ENCODE peak calls at places on chromosome 21, in ten cellular contexts. Q is HCT116, X is transverse colon, C is psoas muscle, N is pancreas, K is right lobe of liver, M is adrenal gland, R is heart right ventricle, Z is K562, V is PC-3. Y is an unnamed sample. For H3K4me1, the result is how much of the 10 kb centered on the place peaks cover.

GRCh38 chr21:46385846-46386725 is 62.1 kb downstream of the PCNT start:
- DNase-seq in Q (no peak), X (no peak), C (peak), N (no peak), K (no peak), M (peak), R (no peak), Z (no peak), V (no peak), Y (no peak)

GRCh38 chr21:32206631-32207030 is 72.2 kb downstream of the MIS18A start:
- DNase-seq in Q (no peak), X (no peak), C (no peak), N (no peak), K (no peak), M (no peak), R (no peak), Z (no peak), V (no peak), Y (no peak)

GRCh38 chr21:24369278-24369677 is 1238.0 kb downstream of the MRPL39 start:
- DNase-seq in Q (no peak), X (no peak), C (no peak), N (no peak), K (no peak), M (no peak), R (no peak), Z (no peak), V (no peak), Y (no peak)

GRCh38 chr21:39012314-39013230 is 170.7 kb downstream of the PSMG1 start:
- DNase-seq in Q (no peak), X (no peak), C (no peak), N (no peak), K (no peak), M (no peak), R (no peak), Z (no peak), V (no peak), Y (no peak)

GRCh38 chr21:40688106-40688850 is 158.7 kb downstream of the DSCAM start:
- DNase-seq in Q (no peak), X (no peak), C (no peak), N (no peak), K (no peak), M (no peak), R (no peak), Z (no peak), V (no peak), Y (no peak)

GRCh38 chr21:42120056-42120903 is 49.2 kb downstream of the UMODL1 start:
- DNase-seq in Q (no peak), X (peak), C (no peak), N (no peak), K (no peak), M (no peak), R (no peak), Z (no peak), V (peak), Y (peak)

GRCh38 chr21:31530364-31530763 is 129.1 kb upstream of the SOD1 start:
- DNase-seq in Q (no peak), X (no peak), C (no peak), N (no peak), K (no peak), M (no peak), R (no peak), Z (no peak), V (no peak), Y (no peak)

GRCh38 chr21:41207401-41208388 is 39.7 kb downstream of the BACE2 start:
- DNase-seq in Q (no peak), X (peak), C (peak), N (no peak), K (no peak), M (peak), R (peak), Z (no peak), V (no peak), Y (no peak)

GRCh38 chr21:8993943-8994639 is 1527.3 kb upstream of the TPTE start:
- DNase-seq in Q (no peak), X (no peak), C (no peak), N (no peak), K (no peak), M (no peak), R (no peak), Z (peak), V (peak), Y (no peak)

GRCh38 chr21:41482321-41482720 is 25.6 kb downstream of the TMPRSS2 start:
- DNase-seq in Q (no peak), X (no peak), C (no peak), N (no peak), K (no peak), M (no peak), R (no peak), Z (no peak), V (peak), Y (no peak)

GRCh38 chr21:46674430-46675007 is 39.0 kb downstream of the PRMT2 start:
- DNase-seq in Q (no peak), X (no peak), C (no peak), N (no peak), K (no peak), M (no peak), R (no peak), Z (no peak), V (no peak), Y (no peak)

GRCh38 chr21:35990609-35991008 is 69.7 kb downstream of the SETD4 start:
- DNase-seq in Q (no peak), X (no peak), C (no peak), N (no peak), K (no peak), M (no peak), R (no peak), Z (no peak), V (no peak), Y (no peak)

GRCh38 chr21:32770514-32771133 is 931 bp downstream of the PAXBP1 start:
- DNase-seq in Q (no peak), X (no peak), C (no peak), N (no peak), K (no peak), M (peak), R (no peak), Z (no peak), V (peak), Y (no peak)

GRCh38 chr21:15015622-15016471 is 49.0 kb downstream of the NRIP1 start:
- DNase-seq in Q (no peak), X (no peak), C (no peak), N (no peak), K (no peak), M (no peak), R (no peak), Z (no peak), V (peak), Y (peak)

GRCh38 chr21:31161157-31161556 is 122.9 kb upstream of the KRTAP19-8 start:
- DNase-seq in Q (no peak), X (no peak), C (no peak), N (no peak), K (no peak), M (no peak), R (no peak), Z (no peak), V (no peak), Y (no peak)

GRCh38 chr21:41927727-41928409 is 25.9 kb downstream of the C2CD2 start:
- DNase-seq in Q (no peak), X (no peak), C (no peak), N (no peak), K (no peak), M (no peak), R (no peak), Z (no peak), V (no peak), Y (no peak)

GRCh38 chr21:42684109-42684916 is 30.9 kb downstream of the PDE9A start:
- DNase-seq in Q (no peak), X (no peak), C (peak), N (no peak), K (no peak), M (no peak), R (no peak), Z (no peak), V (peak), Y (no peak)

GRCh38 chr21:33059319-33059894 is 10.5 kb upstream of the OLIG1 start:
- DNase-seq in Q (no peak), X (no peak), C (no peak), N (no peak), K (peak), M (no peak), R (no peak), Z (no peak), V (no peak), Y (no peak)

GRCh38 chr21:18249542-18250152 is 5.0 kb downstream of the CHODL start:
- DNase-seq in Q (no peak), X (no peak), C (no peak), N (no peak), K (no peak), M (no peak), R (no peak), Z (no peak), V (peak), Y (no peak)

GRCh38 chr21:39666681-39667315 is 54.1 kb downstream of the B3GALT5 start:
- DNase-seq in Q (no peak), X (no peak), C (no peak), N (no peak), K (no peak), M (no peak), R (no peak), Z (no peak), V (no peak), Y (no peak)

GRCh38 chr21:41488080-41488479 is 19.9 kb downstream of the TMPRSS2 start:
- DNase-seq in Q (no peak), X (no peak), C (no peak), N (no peak), K (no peak), M (peak), R (no peak), Z (no peak), V (peak), Y (no peak)

GRCh38 chr21:41943468-41944250 is 10.2 kb downstream of the C2CD2 start:
- DNase-seq in Q (no peak), X (no peak), C (no peak), N (no peak), K (no peak), M (no peak), R (no peak), Z (no peak), V (no peak), Y (no peak)

GRCh38 chr21:46189959-46190490 is 5.8 kb upstream of the SPATC1L start:
- DNase-seq in Q (no peak), X (no peak), C (no peak), N (no peak), K (no peak), M (no peak), R (no peak), Z (no peak), V (no peak), Y (no peak)

GRCh38 chr21:31557421-31557955 is 102.0 kb upstream of the SOD1 start:
- DNase-seq in Q (no peak), X (no peak), C (no peak), N (peak), K (no peak), M (no peak), R (no peak), Z (no peak), V (no peak), Y (no peak)

GRCh38 chr21:42542196-42542595 is 28.5 kb downstream of the SLC37A1 start:
- DNase-seq in Q (no peak), X (no peak), C (no peak), N (peak), K (no peak), M (no peak), R (no peak), Z (no peak), V (no peak), Y (no peak)

GRCh38 chr21:36122977-36123376 is 11.9 kb upstream of the CBR3 start:
- DNase-seq in Q (no peak), X (no peak), C (no peak), N (no peak), K (no peak), M (no peak), R (no peak), Z (no peak), V (no peak), Y (no peak)

GRCh38 chr21:43665879-43666278 is 6.5 kb downstream of the RRP1B start:
- DNase-seq in Q (no peak), X (no peak), C (no peak), N (no peak), K (no peak), M (no peak), R (no peak), Z (no peak), V (no peak), Y (no peak)

DNA sequence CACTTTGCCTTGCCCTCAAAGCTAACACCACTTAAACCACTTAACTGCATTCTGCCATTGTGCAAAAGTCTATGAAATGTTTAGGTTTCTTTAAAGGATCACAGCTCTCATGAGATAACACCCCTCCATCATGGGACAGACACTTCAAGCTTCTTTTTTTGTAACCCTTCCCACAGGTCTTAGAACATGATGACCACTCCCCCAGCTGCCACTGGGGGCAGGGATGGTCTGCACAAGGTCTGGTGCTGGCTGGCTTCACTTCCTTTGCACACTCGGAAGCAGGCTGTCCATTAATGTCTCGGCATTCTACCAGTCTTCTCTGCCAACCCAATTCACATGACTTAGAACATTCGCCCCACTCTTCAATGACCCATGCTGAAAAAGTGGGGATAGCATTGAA is 7.7 kb downstream of the ADAMTS1 start:
- DNase-seq in Q (no peak), X (no peak), C (no peak), N (no peak), K (no peak), M (no peak), R (no peak), Z (no peak), V (no peak), Y (no peak)
- H3K27ac ChIP-seq in Q (no peak), X (no peak), C (no peak), N (no peak), K (no peak), M (no peak), R (no peak), Z (no peak), V (no peak), Y (no peak)

DNA sequence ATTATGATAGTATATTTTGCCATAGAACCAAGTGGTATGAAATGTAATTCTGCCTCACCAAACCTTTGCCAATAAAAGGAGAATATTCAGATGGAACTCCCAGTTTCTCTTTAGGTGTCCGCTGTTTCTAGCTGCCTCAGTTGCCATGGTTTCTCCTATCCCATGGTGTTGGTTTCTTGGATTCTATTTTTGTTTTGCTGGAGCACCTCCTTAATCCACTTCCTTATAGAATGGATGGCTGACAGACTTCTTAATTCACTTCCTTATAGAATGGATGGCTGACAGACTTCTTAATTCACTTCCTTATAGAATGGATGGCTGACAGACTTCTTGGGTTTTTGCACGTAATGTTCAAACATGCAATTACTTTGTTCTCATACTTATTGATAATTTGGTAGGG is 43.7 kb downstream of the ADARB1 start:
- DNase-seq in Q (no peak), X (no peak), C (no peak), N (no peak), K (no peak), M (no peak), R (no peak), Z (no peak), V (no peak), Y (no peak)
- H3K4me1 ChIP-seq in Q (under half), X (under half), C (under half), N (under half), K (under half), M (under half), R (under half), Z (under half), V (under half), Y (under half)

GRCh38 chr21:44919111-44919912 is 1.4 kb downstream of the ITGB2 start:
- DNase-seq in Q (no peak), X (no peak), C (peak), N (no peak), K (no peak), M (no peak), R (no peak), Z (no peak), V (no peak), Y (no peak)

GRCh38 chr21:44918581-44919033 is 2.1 kb downstream of the ITGB2 start:
- DNase-seq in Q (no peak), X (no peak), C (peak), N (no peak), K (no peak), M (no peak), R (no peak), Z (no peak), V (no peak), Y (no peak)

GRCh38 chr21:44918107-44918470 is 2.6 kb downstream of the ITGB2 start:
- DNase-seq in Q (no peak), X (no peak), C (peak), N (no peak), K (peak), M (no peak), R (no peak), Z (no peak), V (no peak), Y (no peak)

GRCh38 chr21:44917446-44918106 is 3.1 kb downstream of the ITGB2 start:
- DNase-seq in Q (no peak), X (no peak), C (peak), N (no peak), K (no peak), M (no peak), R (no peak), Z (no peak), V (no peak), Y (no peak)

DNA sequence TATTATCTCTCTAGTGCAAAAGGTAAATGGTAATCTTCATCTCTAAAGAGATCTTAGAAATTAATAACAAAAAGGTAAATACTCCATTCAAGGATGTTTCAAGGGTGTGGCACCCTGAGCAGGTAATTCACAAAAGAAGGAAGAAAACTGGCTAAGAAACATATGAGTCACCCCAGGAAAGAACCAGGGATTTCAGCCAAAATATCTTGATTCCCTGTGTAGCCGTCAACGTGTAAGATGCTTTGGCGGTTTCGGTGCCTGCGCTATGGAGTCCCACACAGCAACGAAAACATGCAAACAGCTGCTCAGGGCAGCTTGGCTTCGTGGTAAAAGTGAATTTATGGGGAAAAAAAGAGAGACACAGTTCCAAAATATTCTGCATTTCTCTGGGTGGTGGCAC is 3.7 kb downstream of the ITGB2 start:
- DNase-seq in Q (no peak), X (no peak), C (no peak), N (no peak), K (no peak), M (no peak), R (no peak), Z (no peak), V (peak), Y (peak)
- H3K27ac ChIP-seq in Q (no peak), X (no peak), C (no peak), N (no peak), K (no peak), M (no peak), R (no peak), Z (no peak), V (peak), Y (peak)

DNA sequence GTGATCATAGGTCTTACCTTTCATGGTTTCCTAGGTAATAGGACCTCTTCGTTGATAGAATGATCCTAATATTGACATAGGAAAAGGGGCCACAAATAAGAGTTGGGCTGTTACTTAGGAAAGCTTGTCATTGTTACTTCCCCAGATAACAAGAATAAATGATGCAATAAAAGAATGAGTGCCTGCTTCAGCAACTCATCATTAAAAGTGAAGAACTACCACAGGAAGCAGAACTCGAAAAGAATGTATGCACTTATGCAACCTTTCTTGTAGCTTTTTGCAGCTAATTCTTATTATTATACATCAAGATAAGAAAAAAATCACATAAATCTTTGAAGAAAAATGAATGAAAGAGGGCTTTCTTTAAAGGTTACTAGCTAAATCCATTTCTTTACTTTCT is 548.5 kb downstream of the LTN1 start:
- DNase-seq in Q (no peak), X (no peak), C (no peak), N (no peak), K (no peak), M (no peak), R (no peak), Z (no peak), V (no peak), Y (no peak)
- H3K4me1 ChIP-seq in Q (under half), X (under half), C (under half), N (under half), K (under half), M (under half), R (under half), Z (under half), V (under half), Y (under half)

GRCh38 chr21:37408464-37409193 is 42.1 kb downstream of the DYRK1A start:
- DNase-seq in Q (no peak), X (no peak), C (no peak), N (no peak), K (no peak), M (no peak), R (no peak), Z (no peak), V (no peak), Y (no peak)
- H3K27ac ChIP-seq in Q (no peak), X (no peak), C (peak), N (no peak), K (peak), M (no peak), R (no peak), Z (peak), V (no peak), Y (no peak)

DNA sequence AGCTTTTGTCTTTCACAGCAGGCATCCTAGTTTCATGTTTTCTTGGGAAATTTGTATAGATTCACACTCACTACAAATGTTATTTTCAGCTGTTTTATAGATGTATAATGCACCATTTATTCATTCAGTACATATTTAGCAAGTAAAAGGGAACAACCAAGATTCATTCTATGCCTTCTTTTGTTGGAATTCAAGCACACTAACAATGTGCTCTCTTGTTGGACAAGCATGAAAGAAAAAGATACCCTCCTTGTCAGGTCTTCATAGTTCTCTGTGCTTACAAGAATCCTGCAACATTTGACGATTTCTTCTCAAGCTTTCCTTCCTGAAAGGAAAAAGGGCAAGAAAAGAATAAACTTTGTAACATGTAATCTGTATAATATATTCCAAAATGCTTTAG is 456.0 kb downstream of the USP25 start:
- DNase-seq in Q (no peak), X (no peak), C (no peak), N (no peak), K (no peak), M (no peak), R (no peak), Z (no peak), V (no peak), Y (no peak)
- H3K4me1 ChIP-seq in Q (under half), X (under half), C (under half), N (under half), K (under half), M (under half), R (under half), Z (under half), V (under half), Y (under half)

DNA sequence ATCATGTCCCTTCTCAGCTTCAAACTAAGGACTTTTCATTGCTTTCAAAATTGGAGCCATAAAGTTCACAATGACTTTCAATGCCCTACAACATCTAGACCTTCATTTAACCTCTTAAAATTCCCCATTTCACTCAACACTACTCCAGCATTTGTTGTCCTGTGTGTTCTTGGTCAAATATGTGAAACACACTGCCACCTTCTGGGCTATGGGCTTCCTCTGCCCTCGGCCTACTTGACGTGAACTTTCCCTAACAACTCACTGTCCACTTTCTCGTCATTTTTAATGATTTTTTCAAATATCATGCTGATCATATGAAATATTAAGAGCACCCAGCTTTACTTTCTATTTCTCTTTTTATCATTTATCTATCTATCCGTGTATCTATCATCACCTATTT is 2018.4 kb downstream of the NCAM2 start:
- DNase-seq in Q (no peak), X (no peak), C (no peak), N (no peak), K (no peak), M (no peak), R (no peak), Z (no peak), V (peak), Y (no peak)
- H3K27ac ChIP-seq in Q (no peak), X (no peak), C (no peak), N (no peak), K (no peak), M (no peak), R (no peak), Z (no peak), V (peak), Y (no peak)

Y was measured in PC-9.